ENCODE peak calls at places on chromosome 5, in four cellular contexts. I is HepG2, W is GM12878, V is K562. E is an unnamed sample.

GRCh38 chr5:147918101-147918500 is 11.8 kb upstream of the C5orf46 start:
- DNase-seq in V (no peak), W (no peak), I (no peak), E (no peak)

GRCh38 chr5:43061352-43061751 is 21.2 kb upstream of the ANXA2R start:
- DNase-seq in V (no peak), I (no peak), W (no peak), E (no peak)

GRCh38 chr5:150357326-150358260 is at the start of gene TCOF1:
- DNase-seq in I (peak; percentile 90), V (peak; percentile 97), W (peak; percentile 78), E (peak; percentile 97)

GRCh38 chr5:78964889-78965288 is 20.2 kb downstream of the ARSB start:
- DNase-seq in V (no peak), W (no peak), I (peak; percentile 69), E (peak; percentile 32)

GRCh38 chr5:157535042-157535865 is 40.3 kb downstream of the ADAM19 start:
- DNase-seq in I (peak; percentile 24), V (peak; percentile 59), W (no peak), E (no peak)

GRCh38 chr5:138339464-138339863 is 1.4 kb downstream of the FAM53C start:
- DNase-seq in W (no peak), I (no peak), V (no peak), E (no peak)

GRCh38 chr5:147876626-147877025 is 1.9 kb upstream of the SCGB3A2 start:
- DNase-seq in V (no peak), W (no peak), I (no peak), E (no peak)

GRCh38 chr5:106093149-106093548 is 1577.6 kb downstream of the EFNA5 start:
- DNase-seq in I (no peak), V (no peak), W (no peak), E (no peak)

GRCh38 chr5:170078458-170078857 is 27.2 kb upstream of the FOXI1 start:
- DNase-seq in V (no peak), I (no peak), W (no peak), E (no peak)

GRCh38 chr5:148382961-148383360 is 797 bp upstream of the FBXO38 start:
- DNase-seq in V (no peak), I (no peak), W (no peak), E (no peak)

GRCh38 chr5:56984445-56984844 is 32.5 kb upstream of the MIER3 start:
- DNase-seq in V (no peak), W (no peak), I (no peak), E (no peak)

GRCh38 chr5:113123563-113123962 is 147.0 kb downstream of the DCP2 start:
- DNase-seq in V (peak; percentile 27), I (peak; percentile 13), W (no peak), E (peak; percentile 58)

GRCh38 chr5:142110046-142110531 is 1.5 kb downstream of the NDFIP1 start:
- DNase-seq in W (peak; percentile 9), V (no peak), I (peak; percentile 15), E (no peak)

GRCh38 chr5:178483620-178484019 is 106.6 kb downstream of the COL23A1 start:
- DNase-seq in V (no peak), W (no peak), I (no peak), E (no peak)

GRCh38 chr5:30956251-30956650 is 237.2 kb upstream of the CDH6 start:
- DNase-seq in V (no peak), W (no peak), I (no peak), E (no peak)

GRCh38 chr5:91151947-91152346 is 231.2 kb downstream of the ARRDC3 start:
- DNase-seq in I (peak; percentile 4), W (no peak), V (no peak), E (no peak)

GRCh38 chr5:174327317-174327864 is 281.9 kb downstream of the NSG2 start:
- DNase-seq in W (no peak), V (peak; percentile 82), I (peak; percentile 42), E (peak; percentile 97)

GRCh38 chr5:139088024-139088423 is 110.1 kb downstream of the SIL1 start:
- DNase-seq in V (no peak), W (no peak), I (no peak), E (no peak)

GRCh38 chr5:129118826-129119225 is 24.3 kb downstream of the ISOC1 start:
- DNase-seq in I (no peak), V (no peak), W (no peak), E (no peak)

GRCh38 chr5:169577966-169578365 is 5.6 kb upstream of the SPDL1 start:
- DNase-seq in V (no peak), W (no peak), I (no peak), E (no peak)

GRCh38 chr5:176447538-176447981 is 625 bp upstream of the FAF2 start:
- DNase-seq in W (no peak), V (peak; percentile 44), I (no peak), E (peak; percentile 48)

GRCh38 chr5:19098434-19098833 is 889.6 kb downstream of the CDH18 start:
- DNase-seq in W (no peak), V (no peak), I (no peak), E (no peak)

GRCh38 chr5:131685514-131686171 is 50.6 kb upstream of the RAPGEF6 start:
- DNase-seq in V (no peak), I (no peak), W (no peak), E (no peak)

GRCh38 chr5:143682788-143683419 is 129.1 kb upstream of the HMHB1 start:
- DNase-seq in I (no peak), W (no peak), V (no peak), E (no peak)

GRCh38 chr5:157336423-157336744 is 70.5 kb downstream of the CYFIP2 start:
- DNase-seq in V (no peak), I (no peak), W (no peak), E (no peak)

GRCh38 chr5:40676643-40677333 is 2.9 kb upstream of the PTGER4 start:
- DNase-seq in V (no peak), W (no peak), I (no peak), E (no peak)

GRCh38 chr5:130555429-130555828 is 609.6 kb downstream of the HINT1 start:
- DNase-seq in W (no peak), I (no peak), V (no peak), E (no peak)

GRCh38 chr5:172904643-172905345 is 54.4 kb upstream of the RPL26L1 start:
- DNase-seq in W (no peak), I (peak; percentile 19), V (no peak), E (no peak)

GRCh38 chr5:89374144-89374784 is 491.3 kb upstream of the MEF2C start:
- DNase-seq in I (no peak), W (no peak), V (no peak), E (no peak)

GRCh38 chr5:60948738-60949137 is 3.7 kb downstream of the NDUFAF2 start:
- DNase-seq in I (no peak), W (no peak), V (no peak), E (no peak)

GRCh38 chr5:60944904-60945759 is at the start of the genes ERCC8 and NDUFAF2:
- DNase-seq in W (peak; percentile 73), I (peak; percentile 91), V (peak; percentile 98), E (peak; percentile 93)

GRCh38 chr5:60945760-60946253 is 802 bp downstream of the NDUFAF2 start:
- DNase-seq in I (peak; percentile 15), W (peak; percentile 11), V (peak; percentile 17), E (peak; percentile 19)

DNA sequence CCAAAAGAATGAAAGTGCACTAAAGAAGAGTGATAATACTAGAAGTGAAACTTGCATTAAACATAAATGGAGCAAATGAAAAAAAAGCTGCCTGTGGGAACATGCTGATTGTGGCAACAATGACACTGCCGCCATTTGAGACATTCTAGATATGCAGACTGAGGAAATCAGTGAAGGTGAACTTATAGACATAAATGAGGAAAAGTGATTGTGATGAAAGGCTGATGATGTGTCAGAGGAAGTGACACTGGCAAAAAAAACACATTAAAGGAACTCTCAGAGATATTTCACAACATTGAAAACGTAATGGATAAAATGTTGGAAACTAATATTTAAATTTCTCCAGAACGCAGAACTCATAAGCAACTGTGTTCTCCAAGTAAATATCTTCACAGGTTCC is 1.2 kb downstream of the ERCC8 start:
- DNase-seq in V (no peak), W (no peak), I (no peak), E (no peak)
- TF ChIP-seq FOXM1 in V (no peak), W (no peak), I (no peak), E (no peak)

DNA sequence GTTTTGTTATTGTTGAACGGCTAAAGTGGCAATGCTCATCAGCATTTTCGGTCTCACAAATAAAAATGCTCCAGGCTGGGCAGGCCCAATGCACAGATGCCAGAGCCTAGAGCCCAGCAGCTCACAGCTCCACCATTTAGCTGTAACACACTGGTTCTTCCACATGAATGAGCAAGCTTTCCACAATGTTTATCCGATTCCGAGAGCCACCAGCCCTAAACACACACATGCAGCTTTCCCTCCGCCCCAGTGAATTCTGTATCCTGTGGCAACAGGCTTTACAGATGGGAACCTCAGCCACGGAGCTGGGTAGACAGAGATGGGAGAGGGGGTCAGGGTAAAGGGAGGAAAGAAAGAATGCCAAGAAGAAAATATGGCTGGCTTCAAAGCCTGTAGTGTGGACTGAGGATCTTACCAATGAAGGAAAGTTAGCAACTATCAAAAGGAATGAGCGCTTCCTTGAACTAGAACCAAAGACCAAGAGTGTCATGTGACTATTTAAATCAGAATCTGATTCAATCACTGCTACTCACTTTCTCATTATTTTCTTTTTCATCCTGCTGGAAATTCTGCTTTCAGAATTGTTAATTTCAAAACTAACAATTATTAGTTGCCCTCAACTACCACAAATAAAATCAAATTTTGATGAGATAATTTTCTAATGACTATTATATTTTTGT is 77.1 kb downstream of the MRPS27 start:
- DNase-seq in I (no peak), V (no peak), W (no peak), E (peak; percentile 14)
- TF ChIP-seq BHLHE40 in I (no peak), V (no peak), W (no peak), E (no peak)

DNA sequence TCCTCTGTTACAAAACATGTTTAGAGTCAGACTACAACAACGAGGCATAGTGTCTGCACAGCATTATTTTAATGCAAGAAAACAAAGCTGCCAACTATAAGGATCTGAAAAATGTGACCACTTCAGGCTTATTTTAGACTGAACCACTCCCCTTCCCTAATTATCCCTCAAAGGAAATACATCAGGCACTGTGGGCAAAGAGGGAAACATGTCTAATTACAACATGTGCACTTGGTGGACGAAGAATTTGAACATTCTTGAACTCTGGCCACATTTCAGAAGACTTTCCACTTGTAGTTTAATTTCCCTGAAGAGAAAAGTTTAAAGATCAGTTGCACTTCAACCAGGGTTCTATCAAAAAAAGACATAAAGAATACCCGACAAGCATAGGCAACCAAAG is 3.8 kb downstream of the MTMR12 start:
- DNase-seq in W (no peak), I (no peak), V (no peak), E (no peak)
- TF ChIP-seq SP1 in W (no peak), I (no peak), V (no peak), E (no peak)

GRCh38 chr5:134312796-134313195 is 54.2 kb downstream of the CDKL3 start:
- DNase-seq in I (no peak), W (no peak), V (no peak), E (no peak)
- TF ChIP-seq FOXM1 in I (no peak), W (no peak), V (no peak), E (no peak)